ENCODE peak calls at places on chromosomes 4 and X, in six cellular contexts. One of them, this sample, is unnamed.

GRCh38 chrX:28586891-28587635 is at the start of gene IL1RAPL1:
- DNase-seq in astrocyte of the spinal cord: peak
- DNase-seq in PC-3: peak
- DNase-seq in HFF-Myc: peak
- DNase-seq in tibial artery: no peak
- DNase-seq in AG09309: no peak
- DNase-seq in this sample: peak

GRCh38 chrX:72568406-72569092 is 4.1 kb downstream of the HDAC8 start:
- DNase-seq in tibial artery: no peak
- DNase-seq in PC-3: peak
- DNase-seq in astrocyte of the spinal cord: peak
- DNase-seq in HFF-Myc: no peak
- DNase-seq in AG09309: peak
- DNase-seq in this sample: no peak

GRCh38 chr4:70818173-70818856 is 21.4 kb downstream of the GRSF1 start:
- DNase-seq in HFF-Myc: no peak
- DNase-seq in AG09309: no peak
- DNase-seq in astrocyte of the spinal cord: no peak
- DNase-seq in PC-3: no peak
- DNase-seq in tibial artery: no peak
- DNase-seq in this sample: no peak

GRCh38 chr4:186685744-186686143 is 37.9 kb downstream of the FAT1 start:
- DNase-seq in tibial artery: no peak
- DNase-seq in PC-3: peak
- DNase-seq in astrocyte of the spinal cord: peak
- DNase-seq in AG09309: peak
- DNase-seq in HFF-Myc: peak
- DNase-seq in this sample: peak

GRCh38 chr4:87540176-87541058 is 11.2 kb upstream of the SPARCL1 start:
- DNase-seq in tibial artery: peak
- DNase-seq in astrocyte of the spinal cord: peak
- DNase-seq in HFF-Myc: no peak
- DNase-seq in AG09309: no peak
- DNase-seq in PC-3: no peak
- DNase-seq in this sample: no peak

GRCh38 chrX:130108647-130109428 is 1.5 kb downstream of the ELF4 start:
- DNase-seq in astrocyte of the spinal cord: peak
- DNase-seq in tibial artery: peak
- DNase-seq in AG09309: no peak
- DNase-seq in PC-3: peak
- DNase-seq in HFF-Myc: no peak
- DNase-seq in this sample: peak

GRCh38 chr4:173436149-173436579 is 37.2 kb upstream of the SCRG1 start:
- DNase-seq in PC-3: no peak
- DNase-seq in astrocyte of the spinal cord: peak
- DNase-seq in HFF-Myc: no peak
- DNase-seq in AG09309: peak
- DNase-seq in tibial artery: no peak
- DNase-seq in this sample: no peak

GRCh38 chrX:150942958-150943594 is 40.1 kb upstream of the HMGB3 start:
- DNase-seq in astrocyte of the spinal cord: no peak
- DNase-seq in PC-3: no peak
- DNase-seq in AG09309: no peak
- DNase-seq in HFF-Myc: no peak
- DNase-seq in tibial artery: no peak
- DNase-seq in this sample: no peak

GRCh38 chr4:15149842-15150592 is 147.7 kb downstream of the CPEB2 start:
- DNase-seq in astrocyte of the spinal cord: peak
- DNase-seq in tibial artery: peak
- DNase-seq in PC-3: peak
- DNase-seq in AG09309: peak
- DNase-seq in HFF-Myc: peak
- DNase-seq in this sample: no peak

GRCh38 chr4:63717384-63717783 is 691.9 kb downstream of the TECRL start:
- DNase-seq in AG09309: no peak
- DNase-seq in HFF-Myc: no peak
- DNase-seq in astrocyte of the spinal cord: peak
- DNase-seq in PC-3: peak
- DNase-seq in tibial artery: no peak
- DNase-seq in this sample: no peak

GRCh38 chrX:87338510-87338909 is 179.1 kb upstream of the KLHL4 start:
- DNase-seq in HFF-Myc: no peak
- DNase-seq in AG09309: no peak
- DNase-seq in PC-3: peak
- DNase-seq in astrocyte of the spinal cord: peak
- DNase-seq in tibial artery: no peak
- DNase-seq in this sample: peak

GRCh38 chrX:140661657-140662056 is 47.9 kb upstream of the LINC00632 start:
- DNase-seq in HFF-Myc: no peak
- DNase-seq in PC-3: peak
- DNase-seq in astrocyte of the spinal cord: peak
- DNase-seq in AG09309: no peak
- DNase-seq in tibial artery: no peak
- DNase-seq in this sample: no peak
- TF ChIP-seq CTCF in HFF-Myc: no peak
- TF ChIP-seq CTCF in PC-3: peak
- TF ChIP-seq CTCF in astrocyte of the spinal cord: peak
- TF ChIP-seq CTCF in AG09309: no peak
- TF ChIP-seq CTCF in tibial artery: no peak
- TF ChIP-seq CTCF in this sample: peak

DNA sequence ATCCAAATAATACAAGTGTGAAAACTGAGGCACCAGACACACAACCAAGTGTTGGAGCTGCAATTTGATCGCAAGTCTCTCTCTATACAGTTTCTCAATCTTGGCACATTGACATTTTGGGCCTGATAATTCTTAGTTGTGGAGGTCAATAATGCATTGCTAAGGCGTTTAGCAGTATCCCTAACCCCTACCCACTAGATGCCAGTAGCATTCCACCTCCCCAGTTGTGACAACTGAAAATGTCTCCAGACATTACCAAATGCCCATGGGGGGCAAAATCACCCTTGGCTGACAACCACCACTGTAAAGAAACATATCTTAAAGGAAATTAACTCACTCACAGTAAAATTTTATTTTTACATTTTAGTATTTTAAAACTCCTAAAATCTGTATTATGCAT is 4.2 kb downstream of the NR3C2 start:
- DNase-seq in PC-3: no peak
- DNase-seq in astrocyte of the spinal cord: no peak
- DNase-seq in HFF-Myc: no peak
- DNase-seq in tibial artery: no peak
- DNase-seq in AG09309: no peak
- DNase-seq in this sample: no peak
- TF ChIP-seq CTCF in PC-3: peak
- TF ChIP-seq CTCF in astrocyte of the spinal cord: no peak
- TF ChIP-seq CTCF in HFF-Myc: no peak
- TF ChIP-seq CTCF in tibial artery: no peak
- TF ChIP-seq CTCF in AG09309: no peak
- TF ChIP-seq CTCF in this sample: peak

GRCh38 chrX:470686-471085 is 84.0 kb upstream of the PPP2R3B start:
- DNase-seq in HFF-Myc: no peak
- DNase-seq in PC-3: no peak
- DNase-seq in AG09309: no peak
- DNase-seq in tibial artery: no peak
- DNase-seq in astrocyte of the spinal cord: no peak
- DNase-seq in this sample: no peak
- TF ChIP-seq CTCF in HFF-Myc: no peak
- TF ChIP-seq CTCF in PC-3: no peak
- TF ChIP-seq CTCF in AG09309: no peak
- TF ChIP-seq CTCF in tibial artery: no peak
- TF ChIP-seq CTCF in astrocyte of the spinal cord: no peak
- TF ChIP-seq CTCF in this sample: no peak

DNA sequence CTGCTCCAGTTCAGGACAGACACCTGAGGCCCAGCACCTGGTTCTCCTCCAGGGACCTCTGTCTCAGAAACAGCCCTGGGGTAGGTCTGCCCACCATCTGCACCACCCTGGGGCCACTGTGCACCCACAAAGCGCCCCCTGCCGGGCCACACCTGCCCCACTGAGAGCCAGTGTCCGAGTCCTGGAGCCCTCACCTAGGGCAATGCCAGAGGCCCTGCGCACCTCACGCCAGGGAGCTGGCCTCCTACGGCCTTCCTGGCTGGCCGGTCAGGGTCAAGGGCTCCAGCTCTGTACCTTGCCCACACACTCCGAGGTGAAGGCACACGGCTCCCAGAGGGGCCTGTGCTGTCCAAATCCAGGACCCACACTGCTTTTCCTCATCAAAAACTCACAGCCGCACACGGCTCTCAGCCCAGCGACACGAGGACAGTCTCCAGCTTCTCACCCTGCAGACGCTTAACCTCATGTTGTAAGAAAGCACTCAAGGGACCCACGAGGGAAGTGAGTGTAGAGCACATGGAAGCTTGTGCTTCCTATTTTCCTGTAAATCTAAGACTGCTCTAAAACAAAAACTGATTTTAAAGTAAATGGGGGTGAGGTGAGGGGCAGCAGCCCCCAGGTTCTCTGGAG is 5.4 kb downstream of the CTBP1 start:
- DNase-seq in AG09309: no peak
- DNase-seq in astrocyte of the spinal cord: no peak
- DNase-seq in tibial artery: peak
- DNase-seq in PC-3: no peak
- DNase-seq in HFF-Myc: no peak
- DNase-seq in this sample: no peak
- TF ChIP-seq CTCF in AG09309: no peak
- TF ChIP-seq CTCF in astrocyte of the spinal cord: no peak
- TF ChIP-seq CTCF in tibial artery: no peak
- TF ChIP-seq CTCF in PC-3: no peak
- TF ChIP-seq CTCF in HFF-Myc: no peak
- TF ChIP-seq CTCF in this sample: peak

DNA sequence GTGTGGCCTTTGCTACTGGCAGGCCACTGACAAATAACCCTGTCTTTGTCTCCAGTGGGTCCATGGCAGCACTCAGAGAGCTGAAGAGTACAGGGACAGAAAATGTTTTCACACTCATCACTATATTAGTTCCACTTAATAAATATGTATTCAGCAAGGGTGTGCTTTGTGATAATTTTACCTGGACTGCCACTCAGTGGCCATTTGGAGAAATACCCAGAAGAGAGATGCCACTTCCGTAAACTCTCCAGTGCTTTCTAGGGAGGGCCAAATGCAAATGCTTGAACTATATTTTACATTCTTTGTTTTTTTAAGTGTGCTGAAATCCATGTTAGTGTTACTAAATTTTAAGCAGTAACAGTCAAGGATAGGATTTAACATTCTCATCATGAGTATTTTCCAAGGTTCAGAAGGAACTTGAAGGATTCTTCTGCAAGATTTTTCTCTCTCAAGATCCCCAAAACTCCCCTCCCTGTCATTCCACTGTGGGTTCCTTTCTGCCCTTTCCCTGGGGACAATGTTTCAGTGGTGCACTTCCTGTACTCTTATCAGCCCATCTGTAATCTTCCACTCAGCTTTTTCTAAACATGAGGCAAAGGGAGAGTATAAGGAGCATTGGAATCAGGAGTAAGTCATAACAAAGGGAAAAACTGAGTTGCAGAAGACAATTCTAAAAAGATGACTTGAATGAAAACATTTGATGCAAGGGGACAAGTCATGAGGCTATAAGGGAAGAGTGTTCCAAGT is 46.0 kb downstream of the TFDP3 start:
- DNase-seq in HFF-Myc: no peak
- DNase-seq in astrocyte of the spinal cord: peak
- DNase-seq in tibial artery: no peak
- DNase-seq in PC-3: peak
- DNase-seq in AG09309: no peak
- DNase-seq in this sample: no peak
- TF ChIP-seq CTCF in HFF-Myc: no peak
- TF ChIP-seq CTCF in astrocyte of the spinal cord: peak
- TF ChIP-seq CTCF in tibial artery: peak
- TF ChIP-seq CTCF in PC-3: peak
- TF ChIP-seq CTCF in AG09309: peak
- TF ChIP-seq CTCF in this sample: peak

GRCh38 chr4:105348719-105349118 is 125.1 kb downstream of the PPA2 start:
- DNase-seq in HFF-Myc: no peak
- DNase-seq in tibial artery: no peak
- DNase-seq in PC-3: no peak
- DNase-seq in astrocyte of the spinal cord: no peak
- DNase-seq in AG09309: no peak
- DNase-seq in this sample: no peak

GRCh38 chr4:105346869-105347268 is 127.0 kb downstream of the PPA2 start:
- DNase-seq in PC-3: no peak
- DNase-seq in astrocyte of the spinal cord: no peak
- DNase-seq in HFF-Myc: no peak
- DNase-seq in tibial artery: no peak
- DNase-seq in AG09309: no peak
- DNase-seq in this sample: no peak

GRCh38 chr4:105345838-105346237 is 128.0 kb downstream of the PPA2 start:
- DNase-seq in AG09309: no peak
- DNase-seq in PC-3: peak
- DNase-seq in tibial artery: no peak
- DNase-seq in HFF-Myc: no peak
- DNase-seq in astrocyte of the spinal cord: no peak
- DNase-seq in this sample: no peak

GRCh38 chr4:105343523-105343931 is 130.3 kb downstream of the PPA2 start:
- DNase-seq in astrocyte of the spinal cord: peak
- DNase-seq in HFF-Myc: no peak
- DNase-seq in tibial artery: no peak
- DNase-seq in AG09309: no peak
- DNase-seq in PC-3: no peak
- DNase-seq in this sample: no peak

DNA sequence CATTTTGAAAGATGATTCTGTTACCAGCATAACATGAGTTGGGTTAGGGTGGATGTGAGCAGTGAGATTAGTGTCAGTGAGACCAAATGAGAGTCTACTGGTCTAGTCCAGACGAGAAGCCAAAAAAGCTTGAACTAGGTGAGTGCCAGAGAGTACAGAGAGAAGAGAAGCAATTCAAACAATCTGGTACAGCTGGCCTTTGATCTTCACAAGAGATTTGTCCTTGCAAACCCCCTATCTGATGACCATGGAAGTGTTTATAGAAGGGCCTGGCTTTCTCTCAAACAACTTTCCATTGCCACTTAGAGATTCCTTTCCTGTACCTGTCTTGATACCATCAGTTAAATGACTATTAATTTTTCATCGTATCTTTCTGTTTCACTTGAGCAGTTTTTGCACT is 128.5 kb downstream of the PPA2 start:
- DNase-seq in PC-3: no peak
- DNase-seq in HFF-Myc: no peak
- DNase-seq in tibial artery: no peak
- DNase-seq in AG09309: no peak
- DNase-seq in astrocyte of the spinal cord: no peak
- DNase-seq in this sample: no peak
- TF ChIP-seq CTCF in PC-3: no peak
- TF ChIP-seq CTCF in HFF-Myc: no peak
- TF ChIP-seq CTCF in tibial artery: no peak
- TF ChIP-seq CTCF in AG09309: no peak
- TF ChIP-seq CTCF in astrocyte of the spinal cord: no peak
- TF ChIP-seq CTCF in this sample: no peak

DNA sequence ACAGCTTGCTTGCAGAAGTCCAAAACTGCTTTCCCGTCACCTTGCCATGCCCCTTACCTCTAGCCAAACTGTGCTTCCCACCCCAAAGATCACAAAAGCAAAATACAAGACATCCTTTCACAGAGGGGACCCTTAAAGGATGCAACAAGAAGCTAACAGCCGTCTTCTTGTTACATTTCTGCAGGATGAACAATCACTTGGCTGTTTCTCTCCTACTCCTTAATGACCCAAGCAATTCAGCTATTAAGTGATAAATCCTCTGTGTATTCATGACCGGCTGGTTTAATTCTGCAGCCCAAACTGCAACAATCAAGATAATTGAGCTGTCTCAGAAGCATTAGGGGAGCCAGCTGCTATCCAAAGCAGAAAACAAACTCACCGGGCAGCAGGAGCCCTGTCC is 85.9 kb upstream of the ACSL4 start:
- DNase-seq in HFF-Myc: no peak
- DNase-seq in astrocyte of the spinal cord: no peak
- DNase-seq in tibial artery: no peak
- DNase-seq in AG09309: no peak
- DNase-seq in PC-3: no peak
- DNase-seq in this sample: no peak
- TF ChIP-seq CTCF in HFF-Myc: no peak
- TF ChIP-seq CTCF in astrocyte of the spinal cord: no peak
- TF ChIP-seq CTCF in tibial artery: no peak
- TF ChIP-seq CTCF in AG09309: no peak
- TF ChIP-seq CTCF in PC-3: no peak
- TF ChIP-seq CTCF in this sample: no peak